ENCODE peak calls at places on chromosomes 2 and 18, in eight cellular contexts. F, I, O, T, A, M, Z and P are unnamed samples.

GRCh38 chr18:75048776-75049454 is 160.0 kb downstream of the PTGR3 start:
- DNase-seq in T (no peak), M (no peak), I (no peak), A (no peak), F (no peak), Z (no peak), O (no peak), P (no peak)

GRCh38 chr2:30361751-30362394 is 85.2 kb upstream of the LCLAT1 start:
- DNase-seq in M (no peak), Z (no peak), F (no peak), A (no peak), O (no peak), T (no peak), I (no peak), P (no peak)

GRCh38 chr2:143428700-143429099 is 299.5 kb downstream of the ARHGAP15 start:
- DNase-seq in Z (no peak), I (no peak), O (no peak), F (no peak), T (no peak), A (no peak), M (no peak), P (peak)

GRCh38 chr2:160909781-160910242 is 250.4 kb upstream of the TANK start:
- DNase-seq in F (no peak), A (no peak), I (no peak), O (no peak), M (no peak), Z (no peak), T (no peak), P (no peak)

GRCh38 chr2:113806217-113806913 is 49.9 kb upstream of the SLC35F5 start:
- DNase-seq in O (no peak), F (peak), I (no peak), T (no peak), Z (no peak), M (no peak), A (no peak), P (no peak)

GRCh38 chr18:44939037-44939665 is 258.5 kb downstream of the SETBP1 start:
- DNase-seq in M (peak), T (no peak), I (no peak), Z (no peak), F (no peak), O (no peak), A (no peak), P (no peak)

GRCh38 chr18:73859998-73860397 is 287.6 kb downstream of the FBXO15 start:
- DNase-seq in A (no peak), T (no peak), M (no peak), I (no peak), Z (no peak), O (no peak), F (no peak), P (no peak)

GRCh38 chr2:127100261-127101047 is 6.5 kb downstream of the BIN1 start:
- DNase-seq in I (peak), T (peak), O (no peak), Z (no peak), A (no peak), F (peak), M (peak), P (no peak)

GRCh38 chr2:230447455-230448451 is 31.8 kb downstream of the SP100 start:
- DNase-seq in O (no peak), A (no peak), I (no peak), F (no peak), M (no peak), Z (no peak), T (no peak), P (no peak)

GRCh38 chr18:48297139-48297538 is 112.0 kb downstream of the ZBTB7C start:
- DNase-seq in Z (no peak), A (no peak), F (no peak), I (no peak), T (no peak), O (no peak), M (no peak), P (no peak)

GRCh38 chr2:23602113-23602512 is 217.1 kb downstream of the KLHL29 start:
- DNase-seq in A (peak), I (no peak), O (no peak), Z (no peak), F (peak), T (no peak), M (peak), P (no peak)

GRCh38 chr18:58201728-58202405 is 157.8 kb downstream of the NEDD4L start:
- DNase-seq in T (no peak), F (no peak), M (no peak), Z (no peak), A (no peak), I (no peak), O (no peak), P (no peak)

GRCh38 chr2:173032032-173032431 is 43.6 kb upstream of the MAP3K20 start:
- DNase-seq in A (no peak), Z (no peak), T (no peak), O (no peak), I (no peak), F (no peak), M (no peak), P (no peak)

GRCh38 chr2:135183822-135184221 is 131.7 kb downstream of the RAB3GAP1 start:
- DNase-seq in T (no peak), I (no peak), F (no peak), O (no peak), A (no peak), M (no peak), Z (no peak), P (no peak)

GRCh38 chr2:27042159-27042661 is 9.3 kb upstream of the AGBL5 start:
- DNase-seq in Z (no peak), F (no peak), A (no peak), M (no peak), I (no peak), O (no peak), T (no peak), P (no peak)

GRCh38 chr2:7748717-7749415 is 831.7 kb downstream of the RNF144A start:
- DNase-seq in F (peak), Z (no peak), O (peak), T (no peak), A (no peak), I (no peak), M (no peak), P (peak)

GRCh38 chr18:1012775-1013174 is 108.1 kb downstream of the ADCYAP1 start:
- DNase-seq in Z (no peak), F (no peak), A (no peak), O (no peak), M (no peak), T (no peak), I (no peak), P (no peak)

GRCh38 chr2:225274751-225275150 is 124.8 kb upstream of the NYAP2 start:
- DNase-seq in M (no peak), A (no peak), O (no peak), I (no peak), Z (no peak), T (no peak), F (peak), P (peak)

GRCh38 chr2:221779614-221780067 is 207.5 kb upstream of the EPHA4 start:
- DNase-seq in F (no peak), A (peak), I (no peak), T (peak), Z (no peak), O (no peak), M (no peak), P (no peak)

GRCh38 chr2:48161632-48162031 is 255.3 kb upstream of the FBXO11 start:
- DNase-seq in O (no peak), T (no peak), Z (no peak), I (no peak), M (no peak), A (no peak), F (no peak), P (no peak)

GRCh38 chr18:3789525-3789924 is 339.6 kb downstream of the TGIF1 start:
- DNase-seq in T (no peak), M (no peak), A (no peak), F (no peak), Z (no peak), O (no peak), I (no peak), P (no peak)

GRCh38 chr18:41545091-41545888 is 409.7 kb upstream of the PIK3C3 start:
- DNase-seq in O (no peak), M (no peak), A (no peak), I (no peak), F (no peak), Z (no peak), T (no peak), P (no peak)
- H3K27ac ChIP-seq in O (no peak), M (no peak), A (no peak), I (no peak), F (no peak), Z (no peak), T (no peak), P (no peak)

DNA sequence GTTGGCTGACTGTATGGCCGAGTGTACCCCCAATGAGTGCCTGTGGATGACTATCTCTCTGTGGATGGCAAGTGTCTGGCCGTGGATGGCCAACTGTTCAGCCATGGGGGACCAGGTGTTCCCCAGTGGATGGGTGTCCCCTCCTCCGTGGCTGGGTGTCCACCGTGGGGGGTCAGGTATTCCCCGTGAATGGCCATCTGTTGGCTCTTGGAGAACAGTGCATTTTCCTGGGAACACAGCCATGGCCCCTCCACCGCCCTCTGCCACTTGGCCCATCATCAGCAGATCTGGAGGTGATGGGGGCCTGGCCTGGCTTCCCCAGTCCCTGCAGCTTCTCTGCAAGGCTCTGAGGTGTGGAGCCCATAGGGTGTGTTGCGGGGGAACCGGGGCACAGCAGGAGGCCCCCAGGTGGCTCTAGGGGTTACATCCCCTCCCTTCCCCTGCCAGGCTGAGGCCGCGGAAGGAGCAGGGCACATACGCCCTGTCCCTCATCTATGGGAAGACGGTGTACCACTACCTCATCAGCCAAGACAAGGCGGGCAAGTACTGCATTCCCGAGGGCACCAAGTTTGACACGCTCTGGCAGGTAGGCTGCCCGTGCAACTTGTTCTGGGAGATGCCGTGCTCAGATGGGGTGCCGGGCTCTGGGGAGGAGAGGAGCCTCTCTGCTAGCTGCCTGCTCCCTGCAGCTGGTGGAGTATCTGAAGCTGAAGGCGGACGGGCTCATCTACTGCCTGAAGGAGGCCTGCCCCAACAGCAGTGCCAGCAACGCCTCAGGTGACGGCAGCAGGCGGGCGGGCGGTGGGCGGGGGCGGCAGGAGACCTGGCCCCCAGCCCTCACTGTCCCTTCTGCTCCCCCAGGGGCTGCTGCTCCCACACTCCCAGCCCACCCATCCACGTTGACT is 19.3 kb downstream of the ZAP70 start:
- DNase-seq in A (no peak), F (no peak), Z (no peak), T (no peak), M (no peak), I (no peak), O (no peak), P (no peak)
- H3K27ac ChIP-seq in A (no peak), F (no peak), Z (no peak), T (no peak), M (no peak), I (no peak), O (no peak), P (no peak)

GRCh38 chr2:25822190-25823117 is 55.8 kb downstream of the ASXL2 start:
- DNase-seq in O (no peak), F (no peak), I (peak), M (no peak), A (peak), Z (no peak), T (peak), P (no peak)
- H3K27ac ChIP-seq in O (peak), F (no peak), I (peak), M (peak), A (peak), Z (no peak), T (no peak), P (peak)

GRCh38 chr2:144467479-144468210 is 52.3 kb downstream of the ZEB2 start:
- DNase-seq in T (no peak), M (no peak), A (no peak), O (no peak), Z (no peak), I (no peak), F (no peak), P (no peak)

GRCh38 chr2:144464730-144465129 is 55.2 kb downstream of the ZEB2 start:
- DNase-seq in O (no peak), I (no peak), A (no peak), T (no peak), Z (no peak), F (no peak), M (no peak), P (no peak)

GRCh38 chr2:144468823-144469595 is 50.9 kb downstream of the ZEB2 start:
- DNase-seq in I (no peak), T (no peak), F (no peak), O (no peak), Z (no peak), A (no peak), M (no peak), P (no peak)

GRCh38 chr2:144466637-144467036 is 53.3 kb downstream of the ZEB2 start:
- DNase-seq in F (no peak), T (no peak), M (no peak), I (no peak), A (no peak), O (no peak), Z (no peak), P (no peak)

GRCh38 chr2:144465723-144466122 is 54.2 kb downstream of the ZEB2 start:
- DNase-seq in Z (no peak), M (no peak), F (no peak), A (no peak), O (no peak), T (no peak), I (no peak), P (no peak)
- H3K27ac ChIP-seq in Z (no peak), M (no peak), F (no peak), A (no peak), O (no peak), T (no peak), I (no peak), P (no peak)

GRCh38 chr18:21162786-21163185 is 51.2 kb upstream of the ROCK1 start:
- DNase-seq in F (no peak), Z (no peak), M (no peak), I (no peak), A (no peak), T (no peak), O (no peak), P (no peak)
- H3K27ac ChIP-seq in F (no peak), Z (no peak), M (no peak), I (no peak), A (no peak), T (no peak), O (no peak), P (no peak)

DNA sequence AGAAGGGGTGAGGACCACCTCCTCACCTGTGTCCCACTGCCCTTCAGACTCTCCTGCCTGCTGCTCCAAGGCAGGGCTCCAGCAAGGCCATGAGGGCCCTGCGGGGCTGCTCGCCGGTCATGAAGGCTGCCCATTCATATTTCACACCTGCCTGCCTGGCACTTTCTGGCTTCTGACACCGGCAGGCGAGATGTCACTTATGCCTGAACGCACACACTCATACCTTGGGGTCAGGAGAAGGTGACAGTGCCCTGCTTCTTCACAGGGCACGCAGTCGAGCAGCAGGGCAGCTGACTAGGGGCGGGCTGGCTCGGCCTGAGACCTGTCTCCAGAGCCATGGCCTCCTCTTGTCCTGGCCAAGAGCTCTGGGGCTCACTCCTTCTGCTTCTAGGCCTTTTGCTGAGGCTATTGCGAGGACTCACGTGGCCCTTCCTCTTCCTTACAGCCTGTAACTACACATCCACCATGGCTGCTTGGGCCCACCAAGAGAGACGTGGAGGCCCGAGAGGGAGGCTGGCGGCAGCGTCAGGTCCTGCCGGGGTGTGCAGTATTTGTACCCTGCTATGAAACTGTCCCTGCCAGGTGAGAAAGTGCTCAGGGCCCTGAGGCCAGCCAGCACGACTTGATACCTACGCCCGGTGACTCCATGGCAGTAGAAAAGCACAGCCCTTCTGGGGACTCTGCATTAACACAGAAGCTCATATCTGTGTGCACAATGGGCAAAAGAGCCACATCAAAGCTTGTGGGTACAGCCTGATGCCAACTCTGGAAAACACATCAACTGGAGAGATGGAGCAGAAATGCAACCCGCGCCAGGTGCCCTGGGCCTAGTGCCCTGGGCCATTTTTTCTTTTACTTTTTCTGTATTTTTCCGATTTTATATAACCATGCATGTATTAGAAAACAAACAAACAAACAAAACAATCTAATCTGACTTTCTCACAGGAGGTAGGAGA is 30.6 kb downstream of the HS6ST1 start:
- DNase-seq in F (no peak), I (peak), M (no peak), A (no peak), T (no peak), O (no peak), Z (no peak), P (no peak)
- H3K27ac ChIP-seq in F (no peak), I (no peak), M (no peak), A (no peak), T (no peak), O (no peak), Z (no peak), P (no peak)

GRCh38 chr2:233853883-233854240 is 473 bp downstream of the HJURP start:
- DNase-seq in I (no peak), M (no peak), Z (no peak), T (no peak), O (no peak), F (no peak), A (no peak), P (no peak)
- H3K27ac ChIP-seq in I (no peak), M (peak), Z (no peak), T (no peak), O (peak), F (peak), A (no peak), P (no peak)